ENCODE peak calls at places on chromosomes 5 and 9, in four cellular contexts. G is NCI-H2081; E is transverse colon; U is stimulated activated CD4-positive, alpha-beta T cell treated with anti-CD3 and anti-CD28 coated beads, Interleukin-4, amount 100 ng/mL, for 1 hour. X is an unnamed sample.

GRCh38 chr5:138077064-138077696 is 6.7 kb upstream of the WNT8A start:
- DNase-seq in G (peak; percentile 29), E (peak; percentile 72), U (peak; percentile 43), X (peak; percentile 85)

GRCh38 chr5:143757116-143757515 is 54.8 kb upstream of the HMHB1 start:
- DNase-seq in G (no peak), E (no peak), U (no peak), X (peak; percentile 42)

GRCh38 chr5:131198625-131199024 is 27.9 kb downstream of the LYRM7 start:
- DNase-seq in G (no peak), E (no peak), U (no peak), X (no peak)

GRCh38 chr5:52077941-52078825 is 694.9 kb downstream of the ISL1 start:
- DNase-seq in G (peak; percentile 38), E (no peak), U (no peak), X (no peak)

GRCh38 chr5:20041326-20041977 is 53.5 kb upstream of the CDH18 start:
- DNase-seq in G (no peak), E (no peak), U (no peak), X (no peak)

GRCh38 chr5:80034962-80035821 is at the start of gene THBS4:
- DNase-seq in G (no peak), E (no peak), U (peak; percentile 2), X (no peak)

GRCh38 chr9:38226491-38226951 is 157.5 kb upstream of the SHB start:
- DNase-seq in G (no peak), E (no peak), U (no peak), X (no peak)

GRCh38 chr9:126693428-126693931 is 79.8 kb downstream of the LMX1B start:
- DNase-seq in G (no peak), E (no peak), U (no peak), X (no peak)

GRCh38 chr5:76601470-76601869 is 21.7 kb downstream of the F2RL2 start:
- DNase-seq in G (peak; percentile 39), E (no peak), U (no peak), X (peak; percentile 67)

GRCh38 chr5:111999286-111999685 is 242.3 kb upstream of the NREP start:
- DNase-seq in G (no peak), E (no peak), U (no peak), X (peak; percentile 56)

GRCh38 chr5:65750938-65751337 is 28.9 kb downstream of the NLN start:
- DNase-seq in G (no peak), E (no peak), U (no peak), X (no peak)

GRCh38 chr5:143649869-143650268 is 162.1 kb upstream of the HMHB1 start:
- DNase-seq in G (no peak), E (no peak), U (no peak), X (peak; percentile 43)

GRCh38 chr5:111530298-111530740 is 18.0 kb upstream of the STARD4 start:
- DNase-seq in G (no peak), E (peak; percentile 59), U (peak; percentile 66), X (peak; percentile 17)

GRCh38 chr9:119197858-119198607 is 171.2 kb downstream of the BRINP1 start:
- DNase-seq in G (no peak), E (no peak), U (no peak), X (no peak)

GRCh38 chr5:57937501-57937900 is 454.9 kb upstream of the ACTBL2 start:
- DNase-seq in G (no peak), E (no peak), U (no peak), X (peak; percentile 15)

GRCh38 chr5:6576861-6577501 is 55.9 kb downstream of the NSUN2 start:
- DNase-seq in G (peak; percentile 76), E (no peak), U (no peak), X (peak; percentile 74)

GRCh38 chr9:133202145-133202513 is 6.9 kb downstream of the OBP2B start:
- DNase-seq in G (no peak), E (no peak), U (no peak), X (no peak)

GRCh38 chr9:2180171-2180570 is 165.0 kb downstream of the SMARCA2 start:
- DNase-seq in G (peak; percentile 22), E (no peak), U (no peak), X (no peak)

GRCh38 chr5:60668715-60669304 is 31.2 kb downstream of the DEPDC1B start:
- DNase-seq in G (no peak), E (no peak), U (no peak), X (peak; percentile 21)